ENCODE peak calls at places on chromosomes 6 and 20, in seven cellular contexts. One of them, this sample, is unnamed.

GRCh38 chr6:143581835-143582480 is 70.4 kb upstream of the FUCA2 start:
- DNase-seq in AG04449: no peak
- DNase-seq in stomach: no peak
- DNase-seq in mesendoderm: no peak
- DNase-seq in endodermal cell: no peak
- DNase-seq in colonic mucosa: no peak
- DNase-seq in AG04450: no peak
- DNase-seq in this sample: no peak

GRCh38 chr6:29813809-29814208 is 13.8 kb upstream of the HLA-G start:
- DNase-seq in AG04449: no peak
- DNase-seq in stomach: no peak
- DNase-seq in mesendoderm: no peak
- DNase-seq in endodermal cell: no peak
- DNase-seq in colonic mucosa: no peak
- DNase-seq in AG04450: no peak
- DNase-seq in this sample: no peak

GRCh38 chr6:44338228-44339122 is 4.0 kb upstream of the SPATS1 start:
- DNase-seq in AG04449: no peak
- DNase-seq in stomach: peak
- DNase-seq in mesendoderm: peak
- DNase-seq in endodermal cell: peak
- DNase-seq in colonic mucosa: peak
- DNase-seq in AG04450: peak
- DNase-seq in this sample: peak

GRCh38 chr6:76992553-76992952 is 470.7 kb downstream of the HTR1B start:
- DNase-seq in AG04449: no peak
- DNase-seq in stomach: no peak
- DNase-seq in mesendoderm: no peak
- DNase-seq in endodermal cell: no peak
- DNase-seq in colonic mucosa: no peak
- DNase-seq in AG04450: no peak
- DNase-seq in this sample: no peak

GRCh38 chr6:158213925-158214674 is 46.0 kb downstream of the GTF2H5 start:
- DNase-seq in AG04449: no peak
- DNase-seq in stomach: peak
- DNase-seq in mesendoderm: peak
- DNase-seq in endodermal cell: peak
- DNase-seq in colonic mucosa: peak
- DNase-seq in AG04450: peak
- DNase-seq in this sample: peak

GRCh38 chr6:77072694-77073409 is 390.4 kb downstream of the HTR1B start:
- DNase-seq in AG04449: no peak
- DNase-seq in stomach: no peak
- DNase-seq in mesendoderm: no peak
- DNase-seq in endodermal cell: no peak
- DNase-seq in colonic mucosa: no peak
- DNase-seq in AG04450: no peak
- DNase-seq in this sample: no peak

GRCh38 chr6:155079985-155080452 is 84.9 kb downstream of the TIAM2 start:
- DNase-seq in AG04449: no peak
- DNase-seq in stomach: no peak
- DNase-seq in mesendoderm: no peak
- DNase-seq in endodermal cell: no peak
- DNase-seq in colonic mucosa: no peak
- DNase-seq in AG04450: no peak
- DNase-seq in this sample: peak

GRCh38 chr6:111846511-111847409 is 26.5 kb downstream of the FYN start:
- DNase-seq in AG04449: no peak
- DNase-seq in stomach: no peak
- DNase-seq in mesendoderm: no peak
- DNase-seq in endodermal cell: no peak
- DNase-seq in colonic mucosa: no peak
- DNase-seq in AG04450: no peak
- DNase-seq in this sample: peak

GRCh38 chr6:2086328-2087008 is 158.9 kb downstream of the GMDS start:
- DNase-seq in AG04449: no peak
- DNase-seq in stomach: no peak
- DNase-seq in mesendoderm: no peak
- DNase-seq in endodermal cell: no peak
- DNase-seq in colonic mucosa: no peak
- DNase-seq in AG04450: no peak
- DNase-seq in this sample: no peak

GRCh38 chr6:159788276-159788675 is 1.1 kb downstream of the TCP1 start:
- DNase-seq in AG04449: no peak
- DNase-seq in stomach: no peak
- DNase-seq in mesendoderm: no peak
- DNase-seq in endodermal cell: no peak
- DNase-seq in colonic mucosa: no peak
- DNase-seq in AG04450: no peak
- DNase-seq in this sample: no peak

GRCh38 chr6:143027058-143027457 is 33.6 kb upstream of the AIG1 start:
- DNase-seq in AG04449: no peak
- DNase-seq in stomach: peak
- DNase-seq in mesendoderm: peak
- DNase-seq in endodermal cell: peak
- DNase-seq in colonic mucosa: peak
- DNase-seq in AG04450: no peak
- DNase-seq in this sample: peak

GRCh38 chr6:32439708-32440214 is at the start of gene HLA-DRA:
- DNase-seq in AG04449: no peak
- DNase-seq in stomach: no peak
- DNase-seq in mesendoderm: peak
- DNase-seq in endodermal cell: peak
- DNase-seq in colonic mucosa: peak
- DNase-seq in AG04450: peak
- DNase-seq in this sample: peak

GRCh38 chr6:112881828-112882227 is 534.7 kb downstream of the RFPL4B start:
- DNase-seq in AG04449: no peak
- DNase-seq in stomach: no peak
- DNase-seq in mesendoderm: no peak
- DNase-seq in endodermal cell: no peak
- DNase-seq in colonic mucosa: no peak
- DNase-seq in AG04450: no peak
- DNase-seq in this sample: no peak

GRCh38 chr6:447381-448165 is 56.0 kb downstream of the IRF4 start:
- DNase-seq in AG04449: no peak
- DNase-seq in stomach: no peak
- DNase-seq in mesendoderm: no peak
- DNase-seq in endodermal cell: no peak
- DNase-seq in colonic mucosa: no peak
- DNase-seq in AG04450: no peak
- DNase-seq in this sample: no peak

GRCh38 chr20:34271961-34272360 is 30.7 kb downstream of the ASIP start:
- DNase-seq in AG04449: no peak
- DNase-seq in stomach: no peak
- DNase-seq in mesendoderm: no peak
- DNase-seq in endodermal cell: no peak
- DNase-seq in colonic mucosa: no peak
- DNase-seq in AG04450: no peak
- DNase-seq in this sample: no peak

GRCh38 chr20:3785240-3786125 is 1.1 kb downstream of the CENPB start:
- DNase-seq in AG04449: no peak
- DNase-seq in stomach: peak
- DNase-seq in mesendoderm: no peak
- DNase-seq in endodermal cell: peak
- DNase-seq in colonic mucosa: no peak
- DNase-seq in AG04450: no peak
- DNase-seq in this sample: no peak

GRCh38 chr20:3783516-3784225 is 2.4 kb upstream of the SPEF1 start:
- DNase-seq in AG04449: no peak
- DNase-seq in stomach: no peak
- DNase-seq in mesendoderm: no peak
- DNase-seq in endodermal cell: no peak
- DNase-seq in colonic mucosa: no peak
- DNase-seq in AG04450: no peak
- DNase-seq in this sample: no peak

GRCh38 chr20:3784226-3784853 is 2.2 kb downstream of the CENPB start:
- DNase-seq in AG04449: no peak
- DNase-seq in stomach: no peak
- DNase-seq in mesendoderm: no peak
- DNase-seq in endodermal cell: no peak
- DNase-seq in colonic mucosa: no peak
- DNase-seq in AG04450: no peak
- DNase-seq in this sample: no peak

GRCh38 chr20:3786126-3786484 is 435 bp downstream of the CENPB start:
- DNase-seq in AG04449: no peak
- DNase-seq in stomach: peak
- DNase-seq in mesendoderm: peak
- DNase-seq in endodermal cell: peak
- DNase-seq in colonic mucosa: no peak
- DNase-seq in AG04450: no peak
- DNase-seq in this sample: no peak

DNA sequence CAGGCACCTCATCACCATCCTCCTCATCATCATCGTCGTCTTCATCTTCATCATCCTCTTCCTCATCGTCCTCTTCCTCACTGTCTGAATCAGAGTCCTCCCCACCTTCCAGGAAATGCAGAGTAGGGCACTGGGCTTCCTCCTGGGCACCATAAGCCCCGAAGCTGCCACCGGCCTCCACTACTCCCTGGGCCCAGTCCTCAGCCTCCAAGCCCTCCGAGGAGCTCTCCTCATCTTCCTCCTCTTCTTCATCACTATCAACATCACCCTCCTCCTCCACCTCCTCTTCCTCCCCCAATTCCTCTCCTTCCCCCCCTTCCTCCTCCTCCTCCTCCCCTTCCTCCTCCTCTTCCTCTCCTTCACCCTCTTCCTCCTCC is 1.7 kb downstream of the CENPB start:
- DNase-seq in AG04449: no peak
- DNase-seq in stomach: no peak
- DNase-seq in mesendoderm: no peak
- DNase-seq in endodermal cell: no peak
- DNase-seq in colonic mucosa: no peak
- DNase-seq in AG04450: no peak
- DNase-seq in this sample: no peak
- H3K4me3 ChIP-seq in AG04449: peak
- H3K4me3 ChIP-seq in stomach: peak
- H3K4me3 ChIP-seq in mesendoderm: no peak
- H3K4me3 ChIP-seq in endodermal cell: peak
- H3K4me3 ChIP-seq in colonic mucosa: peak
- H3K4me3 ChIP-seq in AG04450: peak
- H3K4me3 ChIP-seq in this sample: no peak

DNA sequence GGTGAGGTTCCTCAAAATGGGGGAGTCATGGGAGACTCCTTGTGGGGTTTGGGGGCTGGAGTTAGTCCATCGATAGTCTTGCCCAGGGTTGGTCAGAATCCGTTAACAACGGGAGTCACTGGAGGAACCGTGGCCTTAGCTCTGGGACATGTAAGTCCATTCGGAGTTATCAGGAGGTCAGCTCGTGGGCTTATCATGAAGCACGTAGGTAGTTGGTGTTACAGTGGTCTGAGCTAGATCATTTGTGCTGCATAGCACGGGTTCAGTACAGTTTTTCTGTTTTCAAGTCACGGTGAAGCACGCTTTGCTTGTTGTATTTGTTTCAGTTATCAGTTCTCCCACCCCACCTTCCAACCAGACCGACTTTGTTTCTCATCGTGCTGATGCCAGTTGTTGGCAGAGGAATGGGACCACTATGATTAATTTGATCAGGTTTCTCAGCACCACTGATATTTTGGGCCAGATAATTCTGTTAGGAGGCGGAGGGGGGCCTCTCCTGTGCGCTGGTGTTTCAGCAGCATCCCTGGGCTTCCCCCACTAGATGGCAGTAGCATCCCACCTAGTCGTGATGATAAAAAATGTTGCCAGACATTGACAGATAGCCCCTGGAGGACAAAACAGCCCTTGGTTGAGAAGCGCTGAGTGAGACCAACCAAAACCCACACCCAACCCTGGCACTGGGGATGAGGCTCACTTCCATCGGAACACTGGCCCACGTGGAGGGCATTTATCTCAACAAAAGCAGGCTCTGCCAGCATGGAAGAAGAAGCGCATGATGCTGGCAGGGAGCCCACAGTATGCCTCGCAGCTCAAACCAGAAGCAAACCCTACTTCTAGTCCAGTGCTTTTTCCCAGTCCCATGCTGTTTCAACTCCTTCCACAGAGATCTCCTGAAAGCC is 2.2 kb upstream of the APMAP start:
- DNase-seq in AG04449: no peak
- DNase-seq in stomach: peak
- DNase-seq in mesendoderm: peak
- DNase-seq in endodermal cell: peak
- DNase-seq in colonic mucosa: peak
- DNase-seq in AG04450: no peak
- DNase-seq in this sample: peak
- H3K4me3 ChIP-seq in AG04449: peak
- H3K4me3 ChIP-seq in stomach: no peak
- H3K4me3 ChIP-seq in mesendoderm: no peak
- H3K4me3 ChIP-seq in endodermal cell: no peak
- H3K4me3 ChIP-seq in colonic mucosa: no peak
- H3K4me3 ChIP-seq in AG04450: peak
- H3K4me3 ChIP-seq in this sample: no peak

DNA sequence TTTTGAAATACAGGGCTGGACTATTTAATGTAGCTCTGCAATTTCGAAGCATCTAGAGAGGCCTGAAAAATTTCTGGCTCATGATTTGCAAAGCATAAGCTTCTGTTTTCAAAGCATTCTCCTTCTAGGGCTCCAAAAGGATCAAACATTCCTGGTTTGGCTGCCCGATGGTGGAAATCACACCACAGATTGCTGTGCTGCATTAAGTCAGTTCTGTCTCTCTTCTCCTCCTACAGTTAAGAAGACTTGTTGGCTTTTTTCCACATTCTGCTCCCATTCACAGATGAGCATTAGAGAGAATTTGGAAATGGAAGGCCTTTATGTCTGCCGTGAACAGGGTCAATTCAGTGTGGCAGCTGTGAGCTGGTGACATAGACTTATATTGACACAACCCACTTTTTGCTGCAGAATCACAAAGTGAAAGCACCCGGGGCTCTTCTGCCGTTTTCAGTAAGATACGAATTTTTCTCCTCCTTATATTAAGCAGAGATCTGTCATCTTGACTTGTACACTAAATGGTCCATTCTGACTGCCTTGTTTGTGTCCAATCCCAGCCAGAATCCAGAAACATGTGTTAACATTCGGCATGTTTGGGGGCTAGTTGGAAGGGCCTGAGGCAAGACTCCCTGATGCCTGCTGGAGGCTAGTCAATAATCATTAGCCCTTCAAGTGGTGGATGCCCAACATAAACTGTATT is 330.8 kb upstream of the DEFB112 start:
- DNase-seq in AG04449: no peak
- DNase-seq in stomach: no peak
- DNase-seq in mesendoderm: no peak
- DNase-seq in endodermal cell: no peak
- DNase-seq in colonic mucosa: no peak
- DNase-seq in AG04450: no peak
- DNase-seq in this sample: no peak
- H3K4me3 ChIP-seq in AG04449: no peak
- H3K4me3 ChIP-seq in stomach: no peak
- H3K4me3 ChIP-seq in mesendoderm: no peak
- H3K4me3 ChIP-seq in endodermal cell: no peak
- H3K4me3 ChIP-seq in colonic mucosa: no peak
- H3K4me3 ChIP-seq in AG04450: no peak
- H3K4me3 ChIP-seq in this sample: no peak

DNA sequence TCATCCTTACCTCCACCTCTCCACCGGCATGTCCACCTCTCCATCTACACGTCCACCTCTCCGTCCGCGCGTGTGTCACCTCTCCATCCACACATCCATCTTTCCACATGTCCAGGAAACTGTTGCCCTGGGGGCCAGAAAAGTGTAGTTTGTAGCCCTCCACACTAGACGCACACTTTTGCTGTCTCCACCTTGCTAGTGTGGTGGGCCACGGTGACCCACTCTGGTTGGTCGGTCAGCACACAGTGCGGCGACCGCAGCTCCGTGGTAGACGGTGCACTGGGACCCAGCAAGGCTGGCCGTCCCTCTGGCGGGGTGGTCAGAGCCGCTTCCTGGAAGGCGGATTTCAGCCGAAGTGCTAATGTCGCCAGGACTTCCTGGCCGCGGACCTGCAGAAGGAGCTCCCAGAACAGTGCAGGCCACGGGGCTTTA is 268.6 kb downstream of the DLL1 start:
- DNase-seq in AG04449: no peak
- DNase-seq in stomach: peak
- DNase-seq in mesendoderm: no peak
- DNase-seq in endodermal cell: peak
- DNase-seq in colonic mucosa: no peak
- DNase-seq in AG04450: no peak
- DNase-seq in this sample: no peak
- H3K4me3 ChIP-seq in AG04449: no peak
- H3K4me3 ChIP-seq in stomach: no peak
- H3K4me3 ChIP-seq in mesendoderm: no peak
- H3K4me3 ChIP-seq in endodermal cell: no peak
- H3K4me3 ChIP-seq in colonic mucosa: no peak
- H3K4me3 ChIP-seq in AG04450: no peak
- H3K4me3 ChIP-seq in this sample: no peak

This sample was measured in Jurkat, Clone E6-1.